ENCODE peak calls at places on chromosomes 16 and 17, in five cellular contexts. M, W, V, Q and D are unnamed samples.

GRCh38 chr16:53511403-53512280 is 8.6 kb upstream of the AKTIP start:
- DNase-seq in W (no peak), V (no peak), M (no peak), Q (no peak), D (no peak)

GRCh38 chr17:62868008-62868407 is 59.9 kb upstream of the MARCHF10 start:
- DNase-seq in W (no peak), V (no peak), Q (no peak), M (no peak), D (no peak)

GRCh38 chr16:48576927-48577326 is 33.1 kb downstream of the N4BP1 start:
- DNase-seq in V (no peak), Q (no peak), M (no peak), W (no peak), D (no peak)

GRCh38 chr16:970379-970765 is 412 bp downstream of the LMF1 start:
- DNase-seq in M (no peak), Q (no peak), W (no peak), V (no peak), D (no peak)

GRCh38 chr17:55356440-55357328 is 65.0 kb downstream of the MMD start:
- DNase-seq in Q (peak; percentile 54), V (peak; percentile 27), W (peak; percentile 45), M (peak; percentile 23), D (peak; percentile 31)

GRCh38 chr17:61260061-61260797 is 139.4 kb upstream of the TBX2 start:
- DNase-seq in Q (peak; percentile 35), W (no peak), M (no peak), V (no peak), D (no peak)

GRCh38 chr16:8777217-8777616 is 20.2 kb downstream of the TMEM186 start:
- DNase-seq in W (no peak), Q (no peak), M (no peak), V (no peak), D (no peak)

GRCh38 chr16:87931504-87931903 is 4.8 kb downstream of the CA5A start:
- DNase-seq in V (no peak), W (no peak), M (no peak), Q (no peak), D (no peak)

GRCh38 chr17:48153711-48154642 is 46.4 kb downstream of the SNX11 start:
- DNase-seq in V (no peak), Q (no peak), W (no peak), M (no peak), D (no peak)

GRCh38 chr16:29815032-29815721 is 775 bp upstream of the PAGR1 start:
- DNase-seq in W (peak; percentile 51), Q (peak; percentile 54), M (no peak), V (no peak), D (peak; percentile 50)

GRCh38 chr16:61432421-61432820 is 603.8 kb downstream of the CDH8 start:
- DNase-seq in Q (no peak), W (no peak), V (no peak), M (no peak), D (no peak)

GRCh38 chr16:86806181-86806837 is 228.0 kb downstream of the FOXL1 start:
- DNase-seq in V (no peak), M (no peak), Q (no peak), W (no peak), D (no peak)

GRCh38 chr16:50288920-50289319 is 22.6 kb downstream of the ADCY7 start:
- DNase-seq in Q (no peak), W (no peak), M (no peak), V (no peak), D (no peak)

GRCh38 chr17:9239260-9239820 is 218.0 kb downstream of the NTN1 start:
- DNase-seq in Q (no peak), V (no peak), M (peak; percentile 33), W (no peak), D (no peak)

GRCh38 chr16:14640538-14640937 is 7.8 kb downstream of the BFAR start:
- DNase-seq in W (no peak), Q (no peak), V (no peak), M (no peak), D (no peak)

GRCh38 chr16:81384006-81384405 is 60.6 kb upstream of the CMIP start:
- DNase-seq in V (no peak), W (no peak), Q (no peak), M (no peak), D (no peak)

GRCh38 chr17:63082273-63082861 is 116.3 kb downstream of the TANC2 start:
- DNase-seq in V (no peak), Q (no peak), W (no peak), M (no peak), D (no peak)

DNA sequence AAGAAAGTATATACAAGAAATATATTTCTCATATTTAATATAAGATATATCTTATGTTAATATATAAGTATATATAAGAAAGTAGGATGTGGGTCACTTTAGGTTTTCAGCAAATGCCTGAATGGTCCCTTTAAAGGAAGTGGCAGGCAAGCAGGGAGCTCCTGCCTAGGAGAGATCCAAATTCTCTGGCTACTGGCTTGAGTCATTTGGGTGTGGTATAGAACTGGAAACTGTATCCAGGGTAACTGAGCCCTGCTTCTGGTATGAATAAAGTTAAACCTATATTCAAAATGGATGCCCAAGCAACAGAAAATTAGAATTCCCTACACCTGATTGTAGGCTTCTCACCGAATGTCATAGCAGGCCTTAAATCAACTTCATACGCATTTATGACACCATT is 144.4 kb downstream of the ZNF18 start:
- DNase-seq in V (no peak), M (no peak), W (no peak), Q (no peak), D (no peak)
- H3K27ac ChIP-seq in V (no peak overlapping the region), M (no peak overlapping the region), W (peak overlapping the region; percentile 42), Q (no peak overlapping the region), D (peak overlapping the region; percentile 87)

GRCh38 chr17:82240506-82241182 is 11.8 kb downstream of the SLC16A3 start:
- DNase-seq in W (no peak), Q (no peak), V (no peak), M (no peak), D (no peak)
- H3K27ac ChIP-seq in W (peak overlapping the region; percentile 89), Q (peak overlapping the region; percentile 73), V (no peak overlapping the region), M (peak overlapping the region; percentile 73), D (peak overlapping the region; percentile 63)

GRCh38 chr16:12651765-12652531 is 151.7 kb downstream of the CPPED1 start:
- DNase-seq in M (no peak), Q (no peak), W (no peak), V (no peak), D (no peak)

GRCh38 chr16:12646098-12646489 is 157.6 kb downstream of the CPPED1 start:
- DNase-seq in V (no peak), Q (no peak), M (no peak), W (no peak), D (no peak)

GRCh38 chr16:12649356-12649755 is 154.3 kb downstream of the CPPED1 start:
- DNase-seq in V (no peak), M (no peak), W (no peak), Q (no peak), D (no peak)

GRCh38 chr16:12643034-12643455 is 160.6 kb downstream of the CPPED1 start:
- DNase-seq in M (no peak), Q (no peak), V (no peak), W (no peak), D (no peak)

DNA sequence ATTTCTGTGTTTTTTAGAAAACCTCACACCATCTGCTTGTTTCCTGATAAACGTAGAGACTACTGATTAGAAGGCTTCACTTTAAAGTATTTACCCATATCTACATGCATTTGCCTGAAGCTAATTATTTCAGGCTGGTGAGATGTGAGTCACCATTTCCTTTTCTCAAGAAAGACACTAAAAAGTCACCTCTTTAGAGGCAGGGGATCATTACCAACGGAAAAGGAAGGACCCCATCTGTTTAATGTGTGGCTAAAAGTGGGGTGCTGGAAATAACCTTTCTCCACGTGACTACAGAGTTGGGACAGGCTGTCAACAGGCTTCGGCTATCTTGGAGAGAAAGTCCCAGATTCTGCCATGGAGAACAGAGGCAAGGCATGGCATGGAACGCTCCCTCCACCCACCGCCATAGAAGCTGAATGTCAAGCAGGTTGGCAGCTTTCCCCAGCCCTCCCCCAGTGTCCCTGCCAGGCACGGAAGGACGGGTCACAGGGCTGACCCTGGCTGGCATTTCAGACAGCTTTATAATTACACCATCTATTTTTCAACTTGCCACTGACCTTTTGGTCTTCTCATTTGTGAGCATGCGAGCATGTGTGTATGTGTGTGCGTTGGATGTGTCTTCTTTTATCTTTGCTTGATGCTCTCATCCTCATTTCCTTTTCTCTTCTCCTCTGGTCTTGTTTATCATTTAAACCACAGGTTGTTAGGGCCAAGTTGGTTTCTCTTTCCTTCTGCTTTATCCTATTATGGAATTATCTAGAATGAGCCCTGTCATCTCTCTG is 157.0 kb downstream of the CPPED1 start:
- DNase-seq in W (no peak), Q (no peak), M (no peak), V (no peak), D (peak; percentile 9)
- H3K27ac ChIP-seq in W (no peak overlapping the region), Q (no peak overlapping the region), M (no peak overlapping the region), V (no peak overlapping the region), D (peak overlapping the region; percentile 68)

DNA sequence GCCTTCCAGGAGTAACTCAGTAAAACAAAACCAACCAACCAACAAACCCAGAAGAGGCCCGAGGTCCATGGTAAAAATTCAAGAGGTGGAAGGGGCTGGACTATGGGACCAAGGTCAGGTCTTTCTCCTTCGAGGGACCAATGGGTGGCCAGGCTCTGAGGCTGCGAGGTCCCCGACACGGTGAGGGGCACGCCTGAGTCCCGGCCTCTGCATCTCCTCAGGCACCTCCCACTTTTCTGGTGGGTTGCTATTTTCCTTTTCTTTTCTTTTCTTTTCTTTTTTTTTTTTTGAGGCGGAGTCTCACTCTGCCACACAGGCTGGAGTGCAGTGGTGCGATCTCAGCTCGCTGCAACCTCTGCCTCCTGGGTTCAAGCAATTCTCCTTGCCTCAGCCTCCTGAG is 18.0 kb downstream of the CD7 start:
- DNase-seq in W (no peak), V (no peak), M (no peak), Q (no peak), D (no peak)
- H3K27ac ChIP-seq in W (no peak overlapping the region), V (peak overlapping the region; percentile 90), M (no peak overlapping the region), Q (no peak overlapping the region), D (no peak overlapping the region)

DNA sequence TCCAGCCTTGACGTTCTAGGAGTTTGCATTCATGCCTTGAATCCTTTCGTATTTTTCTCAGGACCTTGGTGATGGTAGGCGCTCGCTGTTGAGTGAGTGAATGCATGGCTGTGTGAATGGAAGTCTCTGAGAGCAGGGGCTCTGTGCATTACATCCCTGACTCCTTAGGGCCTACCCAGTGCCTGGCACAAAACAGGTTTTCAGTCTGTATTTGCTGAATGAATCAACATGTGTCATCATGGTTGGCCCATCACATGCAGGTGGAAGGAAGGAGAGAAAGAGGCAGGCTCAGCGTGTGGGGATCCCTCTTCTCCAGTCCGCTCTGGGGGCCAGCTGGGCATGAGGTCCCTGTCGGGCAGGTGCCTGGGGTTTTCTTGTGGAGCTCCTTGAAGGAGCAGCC is 8.7 kb downstream of the RAP1GAP2 start:
- DNase-seq in M (no peak), V (no peak), W (no peak), Q (no peak), D (no peak)
- H3K27ac ChIP-seq in M (no peak overlapping the region), V (no peak overlapping the region), W (no peak overlapping the region), Q (no peak overlapping the region), D (no peak overlapping the region)

DNA sequence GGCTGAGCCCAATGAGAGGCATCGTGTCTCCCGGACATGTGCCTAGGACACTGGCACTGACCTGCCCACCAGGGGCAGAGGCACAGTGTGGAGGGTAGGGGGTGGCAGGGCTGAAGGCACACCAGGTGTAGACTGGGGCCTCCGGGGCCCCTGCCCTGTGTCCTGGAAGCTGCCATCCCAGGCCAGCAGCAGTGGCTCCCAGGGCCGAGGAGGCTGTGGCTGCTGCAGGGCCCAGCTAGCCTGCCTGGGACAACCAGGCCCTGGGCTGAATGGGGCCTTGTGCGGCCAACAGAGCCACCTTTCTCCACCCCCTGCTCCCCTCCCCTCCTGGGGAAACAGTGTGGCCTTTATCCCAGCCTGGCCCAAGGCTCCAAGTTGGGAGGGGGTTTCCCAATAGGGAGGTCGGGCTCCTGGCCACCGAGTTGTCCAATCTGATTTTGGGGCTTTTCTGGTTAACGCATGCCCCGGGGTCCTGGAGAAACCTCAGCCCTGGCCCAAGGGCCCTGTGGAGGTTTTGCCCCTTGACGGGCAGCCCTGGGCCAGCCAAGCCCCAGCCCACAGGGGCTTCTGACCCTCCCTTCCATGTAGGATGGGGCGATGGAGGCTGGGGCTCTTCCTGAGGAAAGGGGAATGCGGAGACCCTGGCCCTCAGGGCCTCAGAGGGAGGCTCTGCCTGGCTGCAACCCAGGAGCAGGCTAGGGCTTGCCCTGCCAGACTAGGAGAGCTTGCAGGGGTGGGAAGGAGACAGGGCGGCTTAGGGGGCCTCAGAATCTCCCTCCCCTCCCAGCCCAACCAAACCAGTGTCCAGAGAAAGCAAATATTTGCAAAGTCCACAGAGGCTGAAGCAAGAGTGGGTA is 4.2 kb downstream of the MTSS2 start:
- DNase-seq in M (peak; percentile 20), W (peak; percentile 18), Q (peak; percentile 36), V (no peak), D (peak; percentile 90)
- H3K27ac ChIP-seq in M (peak overlapping the region; percentile 63), W (peak overlapping the region; percentile 93), Q (peak overlapping the region; percentile 4), V (no peak overlapping the region), D (peak overlapping the region; percentile 83)